ENCODE peak calls at places on chromosome 7, in six cellular contexts. K is AG04450, G is type B pancreatic cell, D is choroid plexus epithelial cell, X is tibial nerve, C is endothelial cell. A is an unnamed sample.

GRCh38 chr7:139992353-139993054 is 70.2 kb downstream of the PARP12 start:
- DNase-seq in C (no peak), G (no peak), K (no peak), X (no peak), D (no peak), A (no peak)

GRCh38 chr7:143281529-143281928 is 3.2 kb upstream of the TMEM139 start:
- DNase-seq in G (no peak), K (no peak), C (no peak), X (no peak), D (no peak), A (no peak)

GRCh38 chr7:145036592-145037386 is 200.9 kb upstream of the TPK1 start:
- DNase-seq in X (peak), G (no peak), K (no peak), D (peak), C (peak), A (no peak)

GRCh38 chr7:157011333-157012112 is 1.1 kb upstream of the MNX1 start:
- DNase-seq in X (no peak), K (no peak), G (no peak), C (no peak), D (no peak), A (no peak)

GRCh38 chr7:20114463-20114862 is 102.7 kb downstream of the MACC1 start:
- DNase-seq in G (no peak), X (no peak), D (no peak), C (no peak), K (no peak), A (no peak)

GRCh38 chr7:121301441-121302213 is 27.2 kb upstream of the WNT16 start:
- DNase-seq in X (no peak), G (no peak), K (no peak), C (no peak), D (peak), A (no peak)

GRCh38 chr7:29915481-29916215 is 74.0 kb downstream of the SCRN1 start:
- DNase-seq in C (no peak), X (no peak), D (peak), K (no peak), G (no peak), A (no peak)

GRCh38 chr7:30831936-30832335 is 60.7 kb downstream of the MINDY4 start:
- DNase-seq in D (no peak), X (no peak), G (peak), K (no peak), C (no peak), A (no peak)

GRCh38 chr7:18653381-18654155 is 158.0 kb downstream of the HDAC9 start:
- DNase-seq in C (no peak), G (no peak), D (peak), K (no peak), X (no peak), A (no peak)

GRCh38 chr7:4073052-4073451 is 609.0 kb upstream of the FOXK1 start:
- DNase-seq in D (no peak), X (no peak), K (no peak), C (no peak), G (peak), A (no peak)

GRCh38 chr7:145169908-145170307 is 334.1 kb upstream of the TPK1 start:
- DNase-seq in K (no peak), X (no peak), C (no peak), G (no peak), D (peak), A (no peak)

GRCh38 chr7:1033546-1034145 is 10.7 kb upstream of the GPR146 start:
- DNase-seq in D (no peak), C (no peak), G (no peak), X (no peak), K (no peak), A (no peak)

GRCh38 chr7:36942558-36943354 is 218.5 kb upstream of the AOAH start:
- DNase-seq in G (no peak), D (no peak), C (no peak), X (no peak), K (no peak), A (no peak)

GRCh38 chr7:159370-160270 is 32.8 kb upstream of the FAM20C start:
- DNase-seq in G (no peak), X (no peak), K (no peak), C (no peak), D (no peak), A (no peak)

GRCh38 chr7:12317675-12318074 is 86.0 kb downstream of the VWDE start:
- DNase-seq in X (no peak), K (no peak), G (no peak), C (no peak), D (no peak), A (no peak)

GRCh38 chr7:68604516-68604915 is 993.8 kb upstream of the AUTS2 start:
- DNase-seq in C (no peak), D (no peak), G (no peak), K (no peak), X (no peak), A (no peak)

GRCh38 chr7:52026140-52026539 is 709.5 kb upstream of the COBL start:
- DNase-seq in G (no peak), K (no peak), D (no peak), X (no peak), C (no peak), A (no peak)

GRCh38 chr7:75854233-75854632 is 24.6 kb upstream of the RHBDD2 start:
- DNase-seq in X (no peak), K (no peak), D (peak), C (no peak), G (no peak), A (no peak)

GRCh38 chr7:47119408-47119807 is 462.5 kb downstream of the TNS3 start:
- DNase-seq in D (no peak), K (no peak), X (no peak), C (no peak), G (no peak), A (no peak)

GRCh38 chr7:22387583-22387982 is 30.6 kb upstream of the RAPGEF5 start:
- DNase-seq in K (no peak), X (peak), G (no peak), D (peak), C (no peak), A (no peak)

GRCh38 chr7:109956916-109957315 is 1134.0 kb upstream of the LRRN3 start:
- DNase-seq in K (no peak), X (no peak), D (no peak), G (no peak), C (no peak), A (no peak)

GRCh38 chr7:90625562-90625961 is 29.4 kb downstream of the CDK14 start:
- DNase-seq in D (peak), K (peak), G (no peak), C (peak), X (peak), A (no peak)

GRCh38 chr7:71935674-71936073 is 476.5 kb downstream of the CALN1 start:
- DNase-seq in C (no peak), X (no peak), G (no peak), D (no peak), K (no peak), A (no peak)

GRCh38 chr7:157754416-157754790 is 417.6 kb downstream of the DNAJB6 start:
- DNase-seq in X (no peak), K (no peak), G (no peak), D (no peak), C (no peak), A (no peak)

GRCh38 chr7:21642422-21642821 is 99.6 kb downstream of the DNAH11 start:
- DNase-seq in C (no peak), K (no peak), G (no peak), X (no peak), D (no peak), A (no peak)

GRCh38 chr7:7805511-7806153 is 87.2 kb upstream of the RPA3 start:
- DNase-seq in G (no peak), K (no peak), C (no peak), X (no peak), D (no peak), A (no peak)

GRCh38 chr7:41000042-41000441 is 702.8 kb downstream of the INHBA start:
- DNase-seq in G (no peak), K (no peak), X (no peak), D (no peak), C (no peak), A (no peak)

GRCh38 chr7:120233338-120233737 is 39.6 kb upstream of the KCND2 start:
- DNase-seq in X (no peak), K (no peak), C (no peak), D (no peak), G (no peak), A (no peak)

GRCh38 chr7:38211486-38211885 is 33.4 kb downstream of the STARD3NL start:
- DNase-seq in D (no peak), X (no peak), C (no peak), G (no peak), K (no peak), A (no peak)

GRCh38 chr7:57653262-57653830 is 203.4 kb downstream of the ZNF716 start:
- DNase-seq in D (no peak), C (no peak), X (no peak), G (no peak), K (no peak), A (no peak)

GRCh38 chr7:23043441-23043840 is 29.5 kb upstream of the HYCC1 start:
- DNase-seq in X (no peak), D (no peak), K (no peak), G (no peak), C (no peak), A (no peak)

GRCh38 chr7:79820387-79820786 is 314.2 kb upstream of the GNAI1 start:
- DNase-seq in K (peak), C (no peak), X (no peak), G (no peak), D (peak), A (peak)

GRCh38 chr7:38206071-38206470 is 28.0 kb downstream of the STARD3NL start:
- DNase-seq in K (no peak), G (no peak), D (no peak), C (no peak), X (no peak), A (no peak)

GRCh38 chr7:43764039-43764789 is 5.7 kb downstream of the BLVRA start:
- DNase-seq in X (peak), D (peak), G (no peak), K (no peak), C (no peak), A (peak)

GRCh38 chr7:43764807-43765491 is 6.5 kb downstream of the BLVRA start:
- DNase-seq in D (peak), C (no peak), X (no peak), G (no peak), K (no peak), A (no peak)

GRCh38 chr7:43761382-43761781 is 2.9 kb downstream of the BLVRA start:
- DNase-seq in D (no peak), G (no peak), C (no peak), X (no peak), K (no peak), A (no peak)

GRCh38 chr7:43761919-43762318 is 3.4 kb downstream of the BLVRA start:
- DNase-seq in G (no peak), C (no peak), D (no peak), X (no peak), K (no peak), A (no peak)

DNA sequence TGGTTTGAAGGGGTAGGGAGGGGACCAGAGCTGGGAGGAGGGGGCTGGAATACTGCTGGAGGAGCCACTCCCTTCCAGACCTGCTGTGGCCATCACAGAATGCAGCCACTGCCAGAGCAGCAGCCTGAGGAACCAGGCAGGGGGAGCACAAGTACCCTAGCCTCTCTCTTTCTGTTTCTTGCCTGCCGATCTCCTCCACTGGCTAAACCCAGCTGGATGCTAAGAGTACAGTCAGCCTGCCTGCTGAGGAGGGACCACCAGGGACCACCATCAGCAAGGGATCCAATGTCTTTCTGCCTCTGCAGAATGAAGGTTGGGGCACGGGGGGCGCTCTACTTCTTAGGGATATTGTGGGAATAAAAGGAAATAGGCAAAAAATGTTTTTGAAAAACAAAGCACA is 4.7 kb downstream of the BLVRA start:
- DNase-seq in D (no peak), X (no peak), G (no peak), C (no peak), K (no peak), A (no peak)
- TF ChIP-seq CTCF in D (peak), X (no peak), G (no peak), C (no peak), K (no peak), A (no peak)

DNA sequence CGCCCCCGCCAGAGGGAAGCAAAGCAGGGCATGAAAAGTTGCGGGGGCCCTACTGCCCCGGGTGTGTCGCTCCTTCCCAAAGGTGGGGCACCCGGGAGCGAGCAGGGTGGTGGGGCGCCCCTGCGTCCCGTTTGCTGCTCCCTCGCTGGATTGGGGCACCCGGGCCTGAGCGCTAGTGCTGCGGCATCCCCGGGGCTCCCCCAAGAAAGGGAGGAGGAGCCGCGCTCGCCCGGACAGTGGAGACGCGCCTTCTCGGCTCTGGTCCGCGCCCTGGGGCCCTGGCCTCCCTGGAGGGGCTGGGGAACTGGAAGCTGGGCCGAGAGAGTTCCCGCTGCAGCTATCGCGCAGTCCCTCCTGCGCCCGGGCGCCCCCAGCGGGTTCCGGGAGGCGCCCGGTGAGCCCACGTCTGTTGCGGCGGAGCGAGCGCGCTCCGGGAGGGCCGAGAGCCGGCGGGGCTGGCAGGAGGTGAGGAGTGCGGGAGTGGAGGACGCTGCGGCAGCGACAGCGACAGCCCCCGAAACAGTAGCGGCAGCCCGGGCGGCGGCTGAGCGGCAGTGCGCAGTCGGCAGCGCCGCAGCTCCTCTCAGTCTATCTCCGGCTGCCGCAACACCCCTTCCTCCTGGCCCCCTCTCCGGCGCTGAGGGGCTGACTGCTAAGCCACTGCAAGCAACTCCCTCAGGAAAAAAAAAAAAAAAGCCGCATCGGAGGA is 505 bp upstream of the BMPER start:
- DNase-seq in D (peak), G (peak), C (peak), K (no peak), X (no peak), A (no peak)
- TF ChIP-seq CTCF in D (no peak), G (peak), C (no peak), K (peak), X (no peak), A (no peak)

GRCh38 chr7:99324966-99325596 is 617 bp upstream of the ARPC1A start:
- DNase-seq in D (no peak), X (no peak), G (no peak), K (no peak), C (no peak), A (no peak)

GRCh38 chr7:99331002-99331401 is 5.3 kb downstream of the ARPC1A start:
- DNase-seq in G (no peak), D (no peak), C (no peak), X (no peak), K (no peak), A (no peak)

GRCh38 chr7:99326408-99326782 is 697 bp downstream of the ARPC1A start:
- DNase-seq in K (no peak), C (no peak), D (no peak), X (no peak), G (no peak), A (no peak)

GRCh38 chr7:99324559-99324958 is 1.1 kb upstream of the ARPC1A start:
- DNase-seq in C (no peak), X (no peak), G (no peak), D (no peak), K (no peak), A (no peak)

DNA sequence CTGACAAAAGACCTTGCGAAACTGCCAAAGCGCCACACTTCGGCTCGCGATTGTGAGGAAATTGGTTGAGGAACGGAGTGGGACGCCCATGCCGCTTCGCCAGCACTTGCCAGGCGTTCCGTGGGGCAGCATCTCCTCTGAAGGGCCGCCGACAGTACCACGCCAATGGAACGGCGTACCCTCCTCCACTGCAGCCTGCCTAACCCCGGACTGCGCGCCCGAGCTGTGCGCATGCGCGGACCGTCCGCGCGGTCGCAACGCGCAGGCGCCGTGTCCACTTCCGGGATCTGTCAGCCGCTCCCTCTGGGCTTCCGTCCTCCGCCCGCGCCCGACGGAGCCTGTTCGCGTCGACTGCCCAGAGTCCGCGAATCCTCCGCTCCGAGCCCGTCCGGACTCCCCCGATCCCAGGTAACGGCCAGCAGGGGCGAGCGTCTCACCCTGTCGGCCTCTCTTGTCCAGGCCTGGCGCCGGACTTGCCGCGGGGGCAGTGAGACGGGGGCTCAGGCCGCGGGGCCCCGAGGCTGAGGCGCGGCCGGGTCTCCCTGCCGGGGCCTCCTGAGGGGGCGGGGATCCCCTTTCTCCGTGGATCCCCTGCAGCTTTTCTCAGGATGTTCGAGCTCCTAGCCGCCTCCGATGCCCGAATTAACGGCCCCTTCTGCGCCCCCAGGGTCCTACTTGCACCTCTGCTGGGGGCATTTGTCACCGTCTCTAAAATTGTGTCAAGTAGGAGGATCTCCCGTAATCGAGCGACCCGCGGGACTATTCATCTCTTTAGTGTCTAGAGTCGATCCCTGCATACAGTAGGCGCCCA is at the start of gene ARPC1A:
- DNase-seq in D (peak), K (peak), C (peak), X (peak), G (peak), A (peak)
- TF ChIP-seq CTCF in D (peak), K (peak), C (no peak), X (no peak), G (peak), A (peak)

DNA sequence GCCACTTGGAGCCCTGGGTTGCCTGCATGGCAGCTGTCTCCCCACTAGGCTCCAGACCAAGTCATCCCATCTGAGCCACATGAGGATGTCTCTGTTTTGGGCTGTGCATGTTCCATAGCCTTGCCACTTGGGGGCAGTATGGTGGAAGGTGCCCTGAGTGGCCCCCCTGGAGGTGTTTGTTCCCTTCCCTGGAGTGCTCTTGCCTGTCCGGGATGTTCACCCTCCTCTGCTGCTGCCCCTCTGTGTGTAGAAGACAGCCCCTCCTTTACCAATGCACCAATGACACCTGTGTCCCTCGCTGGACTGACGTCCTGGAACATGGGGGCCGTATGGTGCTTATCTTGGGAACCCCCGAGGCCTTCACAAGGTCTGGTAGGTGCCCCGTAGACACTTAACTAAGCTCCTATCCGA is 100.2 kb downstream of the ACTR3B start:
- DNase-seq in X (no peak), C (peak), G (no peak), K (no peak), D (peak), A (no peak)
- TF ChIP-seq CTCF in X (no peak), C (peak), G (peak), K (peak), D (peak), A (no peak)

DNA sequence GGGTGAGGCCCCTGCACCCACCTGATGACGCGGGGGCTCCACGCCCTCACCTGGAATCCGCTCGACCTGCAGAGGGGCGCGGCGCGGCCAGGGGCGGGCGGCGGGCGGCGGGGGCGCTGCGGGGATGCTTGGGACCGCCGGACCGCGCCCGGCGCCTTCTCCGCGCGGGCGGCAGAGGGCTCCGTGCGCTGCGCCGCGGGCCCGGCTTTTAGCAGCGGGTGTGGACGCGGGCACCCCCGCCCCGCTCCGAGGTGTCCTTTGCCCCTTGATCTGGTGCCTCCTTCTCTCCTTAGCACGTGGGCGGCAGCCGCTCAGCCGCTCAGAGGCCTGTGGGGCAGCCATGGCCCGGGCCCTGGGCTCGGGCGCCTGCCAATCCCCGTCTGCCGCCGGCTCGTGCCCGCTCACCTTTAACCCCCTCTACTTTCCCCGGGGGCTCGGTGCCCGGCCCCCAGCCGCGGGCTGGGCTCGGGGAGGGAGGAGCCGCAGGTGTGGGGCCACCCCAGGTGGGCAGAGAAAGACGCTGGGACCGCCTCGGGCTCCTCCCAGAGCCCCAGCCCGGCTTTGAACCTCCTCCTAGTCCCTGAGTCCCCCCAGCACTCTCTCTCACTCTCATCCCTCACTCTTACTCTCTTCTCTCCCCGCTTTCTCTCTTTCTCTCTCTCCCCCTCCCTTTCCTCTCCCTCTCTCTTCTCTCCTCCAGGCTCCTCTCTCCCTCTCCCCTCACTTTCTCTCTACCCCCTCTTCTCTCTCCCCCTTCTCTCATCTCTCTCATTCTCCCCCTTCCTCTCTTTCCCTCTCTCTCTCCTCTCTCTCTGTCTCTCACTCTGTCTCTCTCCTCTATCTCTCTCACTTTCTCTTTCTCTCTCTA is 19.7 kb upstream of the VPS37D start:
- DNase-seq in X (no peak), D (no peak), G (no peak), C (no peak), K (no peak), A (no peak)
- TF ChIP-seq CTCF in X (no peak), D (no peak), G (no peak), C (no peak), K (no peak), A (no peak)

GRCh38 chr7:106521115-106521514 is 139.8 kb downstream of the CCDC71L start:
- DNase-seq in K (no peak), C (no peak), X (no peak), D (peak), G (no peak), A (no peak)
- TF ChIP-seq CTCF in K (no peak), C (no peak), X (no peak), D (peak), G (no peak), A (no peak)